ENCODE peak calls at places on chromosomes 11 and 22, in eight cellular contexts. S is PC-3, D is neural progenitor cell, F is upper lobe of right lung, Z is heart left ventricle, J is suprapubic skin, W is hepatocyte, G is thoracic aorta. L is an unnamed sample.

GRCh38 chr11:111307472-111308108 is 9.2 kb downstream of the POU2AF3 start:
- DNase-seq in S (peak), Z (no peak), G (no peak), F (no peak), D (no peak), J (no peak), W (no peak), L (no peak)

GRCh38 chr11:117011541-117011908 is 86.7 kb downstream of the SIK3 start:
- DNase-seq in W (no peak), J (no peak), S (no peak), D (no peak), F (no peak), Z (no peak), G (no peak), L (no peak)

GRCh38 chr11:126410649-126411048 is 55.2 kb downstream of the ST3GAL4 start:
- DNase-seq in G (no peak), S (no peak), J (no peak), D (no peak), W (no peak), F (no peak), Z (peak), L (no peak)

GRCh38 chr11:31689559-31689958 is 121.6 kb downstream of the PAX6 start:
- DNase-seq in Z (no peak), S (no peak), J (no peak), W (no peak), F (no peak), G (no peak), D (no peak), L (no peak)

GRCh38 chr22:25447689-25448434 is 116.6 kb upstream of the GRK3 start:
- DNase-seq in W (peak), D (peak), J (peak), G (peak), S (peak), F (peak), Z (peak), L (peak)

GRCh38 chr22:26226538-26227297 is 57.5 kb downstream of the SEZ6L start:
- DNase-seq in Z (no peak), D (no peak), S (no peak), G (no peak), J (no peak), W (no peak), F (no peak), L (peak)

GRCh38 chr11:18802381-18803257 is 11.0 kb upstream of the PTPN5 start:
- DNase-seq in F (no peak), W (peak), Z (no peak), S (peak), J (no peak), D (peak), G (no peak), L (peak)

GRCh38 chr22:30310881-30311771 is 15.6 kb downstream of the TBC1D10A start:
- DNase-seq in S (peak), J (no peak), D (no peak), F (peak), G (peak), Z (peak), W (no peak), L (no peak)

GRCh38 chr11:76823481-76824028 is 37.2 kb upstream of the ACER3 start:
- DNase-seq in S (peak), D (no peak), F (no peak), W (no peak), Z (peak), G (no peak), J (peak), L (peak)

GRCh38 chr11:5605849-5606248 is 9.4 kb downstream of the TRIM6 start:
- DNase-seq in W (peak), G (peak), S (peak), F (no peak), D (no peak), J (no peak), Z (no peak), L (no peak)

GRCh38 chr11:128544625-128545024 is 42.7 kb downstream of the ETS1 start:
- DNase-seq in W (peak), S (no peak), F (no peak), G (no peak), D (peak), Z (no peak), J (no peak), L (no peak)

GRCh38 chr11:113104390-113105251 is 143.4 kb downstream of the NCAM1 start:
- DNase-seq in G (no peak), J (no peak), F (no peak), S (no peak), Z (no peak), W (no peak), D (peak), L (no peak)

GRCh38 chr11:14898286-14899086 is 6.5 kb upstream of the CYP2R1 start:
- DNase-seq in W (no peak), F (no peak), Z (no peak), G (no peak), D (no peak), J (no peak), S (no peak), L (no peak)

GRCh38 chr22:44931077-44931540 is 78.7 kb downstream of the PHF21B start:
- DNase-seq in G (no peak), D (no peak), F (no peak), Z (peak), S (no peak), J (no peak), W (peak), L (no peak)

GRCh38 chr11:95567685-95568084 is 221.9 kb downstream of the FAM76B start:
- DNase-seq in W (no peak), Z (no peak), F (no peak), S (no peak), J (no peak), D (no peak), G (no peak), L (no peak)

GRCh38 chr11:130426223-130427048 is 2.0 kb downstream of the ADAMTS8 start:
- DNase-seq in F (no peak), D (no peak), W (no peak), Z (peak), G (no peak), J (no peak), S (no peak), L (no peak)

GRCh38 chr11:111438846-111439520 is 59.9 kb upstream of the POU2AF1 start:
- DNase-seq in J (no peak), S (no peak), G (no peak), Z (peak), W (no peak), F (no peak), D (no peak), L (no peak)

GRCh38 chr11:102846292-102846691 is 2.9 kb upstream of the MMP3 start:
- DNase-seq in Z (no peak), W (no peak), F (no peak), S (peak), J (no peak), G (no peak), D (no peak), L (no peak)

GRCh38 chr11:102837646-102838045 is 5.8 kb downstream of the MMP3 start:
- DNase-seq in D (no peak), J (no peak), F (no peak), W (no peak), Z (no peak), S (no peak), G (no peak), L (no peak)

GRCh38 chr11:102842930-102843329 is 479 bp downstream of the MMP3 start:
- DNase-seq in W (no peak), S (no peak), D (no peak), J (no peak), Z (no peak), G (no peak), F (no peak), L (no peak)

GRCh38 chr11:102840018-102840417 is 3.4 kb downstream of the MMP3 start:
- DNase-seq in G (no peak), D (no peak), Z (no peak), W (no peak), J (no peak), S (no peak), F (no peak), L (no peak)

DNA sequence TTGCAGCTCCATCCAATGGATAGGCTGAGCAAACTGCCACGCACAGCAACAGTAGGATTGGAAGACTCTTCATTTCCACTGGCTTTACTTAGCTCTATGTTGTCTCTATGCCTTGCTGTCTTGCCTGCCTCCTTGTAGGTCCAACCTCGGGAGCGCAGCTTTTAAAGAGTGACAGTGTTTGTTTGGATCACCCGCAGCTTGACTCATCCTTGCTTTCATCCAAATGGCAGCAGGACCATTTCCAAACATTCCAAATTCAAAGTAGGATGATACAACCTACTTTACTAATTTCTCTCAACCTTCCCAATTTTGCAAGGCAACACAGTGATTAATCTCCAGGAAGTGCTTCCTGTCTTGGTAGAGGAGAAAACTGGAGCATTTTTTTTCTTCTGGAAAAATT is at the start of gene MMP3:
- DNase-seq in D (no peak), F (no peak), J (no peak), Z (no peak), G (no peak), S (peak), W (no peak), L (no peak)
- H3K27ac ChIP-seq in D (no peak), F (no peak), J (no peak), Z (no peak), G (no peak), S (no peak), W (no peak), L (no peak)

DNA sequence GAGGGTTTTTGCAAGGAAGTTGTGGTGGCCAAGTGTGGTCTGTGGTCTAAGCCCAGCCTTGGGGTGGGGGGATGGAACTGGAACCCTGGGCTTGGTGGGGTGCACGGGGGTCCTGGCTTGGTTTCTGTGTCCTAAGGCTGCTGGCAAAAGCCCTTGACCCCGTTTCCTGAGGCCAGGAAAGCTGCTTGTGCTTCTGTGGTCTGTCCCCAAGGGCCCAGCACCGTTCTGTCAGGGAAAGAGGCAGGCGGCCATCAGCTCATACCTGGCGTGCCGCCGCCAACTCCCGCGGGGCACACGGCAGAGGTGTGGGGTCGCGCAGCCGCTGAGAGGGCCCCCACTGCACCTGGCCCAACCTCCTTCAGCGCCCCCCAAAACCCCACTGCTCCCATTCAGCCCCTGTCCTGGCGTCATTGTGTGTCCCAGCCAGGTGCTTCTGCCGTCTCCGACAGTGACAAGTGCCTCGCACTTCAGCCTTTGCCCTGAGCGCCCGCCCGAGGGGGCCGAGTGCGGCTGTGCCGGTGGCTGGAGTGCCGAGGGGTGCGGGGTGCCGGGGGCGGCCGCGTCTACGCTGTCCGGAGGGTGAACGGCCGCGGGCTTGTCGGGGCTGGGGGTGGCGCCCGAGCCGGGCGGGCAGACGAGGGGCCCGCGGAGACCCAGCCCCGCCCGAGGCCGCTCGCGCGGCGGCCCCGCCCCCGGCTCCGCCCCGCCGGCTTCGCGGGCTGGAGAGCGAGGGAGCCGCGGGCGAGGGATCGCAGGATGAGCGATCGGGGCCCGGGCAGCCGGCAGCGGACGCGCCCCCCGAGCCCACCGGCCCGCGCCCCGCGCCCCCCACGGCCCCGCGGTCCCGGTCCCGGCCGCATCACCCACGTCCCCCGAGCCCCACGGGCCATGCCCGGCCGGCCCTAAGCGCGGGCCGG is at the start of gene CNIH2:
- DNase-seq in D (peak), Z (no peak), G (no peak), F (no peak), S (peak), W (peak), J (no peak), L (peak)
- H3K4me3 ChIP-seq in D (peak), Z (peak), G (peak), F (no peak), S (peak), W (peak), J (peak), L (no peak)

GRCh38 chr22:46108564-46109473 is 41.5 kb upstream of the PPARA start:
- DNase-seq in G (no peak), Z (no peak), F (no peak), D (peak), J (no peak), S (peak), W (peak), L (peak)
- TF ChIP-seq CTCF in G (no peak), Z (no peak), F (no peak), D (no peak), J (no peak), S (no peak), W (no peak), L (peak)

GRCh38 chr22:49965291-49966040 is 4.9 kb downstream of the PIM3 start:
- DNase-seq in S (no peak), J (peak), F (peak), G (no peak), W (peak), D (peak), Z (peak), L (no peak)
- H3K27ac ChIP-seq in S (no peak), J (peak), F (peak), G (peak), W (peak), D (no peak), Z (peak), L (no peak)

GRCh38 chr11:115637842-115638241 is 133.6 kb upstream of the CADM1 start:
- DNase-seq in J (no peak), D (no peak), W (no peak), S (no peak), F (no peak), G (no peak), Z (no peak), L (no peak)
- H3K4me3 ChIP-seq in J (no peak), D (no peak), W (no peak), S (no peak), F (no peak), G (no peak), Z (no peak), L (no peak)

GRCh38 chr22:38286915-38287669 is 14.3 kb upstream of the TMEM184B start:
- DNase-seq in Z (no peak), S (no peak), D (peak), W (no peak), J (no peak), G (no peak), F (no peak), L (no peak)
- TF ChIP-seq CTCF in Z (no peak), S (no peak), D (no peak), W (no peak), J (no peak), G (no peak), F (no peak), L (no peak)

L was measured in endodermal cell.